ENCODE peak calls at places on chromosomes 13 and 19, in seven cellular contexts. L is EH; C is left ventricle myocardium inferior; G is HTR-8/SVneo; X is A549; D is stimulated activated CD8-positive, alpha-beta memory T cell treated with anti-CD3 and anti-CD28 coated beads, Interleukin-7, amount 100 ng/mL, for 1 hour; K is stimulated activated CD4-positive, alpha-beta T cell treated with anti-CD3 and anti-CD28 coated beads, Interleukin-1b, Interleukin-23, amount 100 ng/mL, for 1 hour. N is an unnamed sample.

GRCh38 chr13:78978381-78978998 is 319.5 kb upstream of the OBI1 start:
- DNase-seq in L (peak; percentile 58), C (no peak), G (peak; percentile 13), X (peak; percentile 56), D (no peak), K (no peak), N (peak; percentile 46)

GRCh38 chr19:1027020-1027952 is 878 bp downstream of the CNN2 start:
- DNase-seq in L (peak; percentile 47), C (peak; percentile 18), G (no peak), X (no peak), D (no peak), K (no peak), N (no peak)

GRCh38 chr13:41554626-41555386 is 97.5 kb downstream of the RGCC start:
- DNase-seq in L (no peak), C (no peak), G (no peak), X (no peak), D (no peak), K (no peak), N (no peak)

GRCh38 chr13:99339736-99340392 is 32.7 kb upstream of the GPR183 start:
- DNase-seq in L (peak; percentile 30), C (no peak), G (no peak), X (no peak), D (no peak), K (no peak), N (no peak)

GRCh38 chr13:43939149-43939548 is 59.4 kb downstream of the LACC1 start:
- DNase-seq in L (no peak), C (no peak), G (no peak), X (no peak), D (no peak), K (no peak), N (no peak)

GRCh38 chr19:46579286-46579944 is 21.7 kb upstream of the CALM3 start:
- DNase-seq in L (peak; percentile 7), C (no peak), G (no peak), X (peak; percentile 28), D (no peak), K (no peak), N (peak; percentile 24)

GRCh38 chr13:97235549-97236206 is 13.5 kb downstream of the MBNL2 start:
- DNase-seq in L (no peak), C (no peak), G (no peak), X (no peak), D (no peak), K (no peak), N (no peak)

GRCh38 chr19:16445238-16446107 is 26.3 kb downstream of the EPS15L1 start:
- DNase-seq in L (peak; percentile 54), C (no peak), G (no peak), X (no peak), D (no peak), K (no peak), N (no peak)

GRCh38 chr19:792361-792885 is 4.8 kb upstream of the PTBP1 start:
- DNase-seq in L (no peak), C (no peak), G (no peak), X (no peak), D (no peak), K (no peak), N (no peak)